ENCODE peak calls at places on chromosomes 11 and 22, in four cellular contexts. L is HFF-Myc, G is NCI-H187, Y is right lobe of liver. X is an unnamed sample.

GRCh38 chr11:11514246-11514645 is 107.6 kb downstream of the GALNT18 start:
- DNase-seq in L (no peak), G (no peak), Y (no peak), X (no peak)

GRCh38 chr22:22693531-22693884 is 49.1 kb downstream of the GGTLC2 start:
- DNase-seq in L (no peak), G (no peak), Y (no peak), X (no peak)

GRCh38 chr11:69391192-69392103 is 90.0 kb upstream of the LINC01488 start:
- DNase-seq in L (no peak), G (no peak), Y (no peak), X (no peak)

GRCh38 chr22:19527861-19528417 is 3.7 kb upstream of the CLDN5 start:
- DNase-seq in L (no peak), G (no peak), Y (no peak), X (peak)

GRCh38 chr22:19174106-19175025 is 4.2 kb downstream of the SLC25A1 start:
- DNase-seq in L (peak), G (no peak), Y (peak), X (peak)

GRCh38 chr11:14275081-14275480 is 83.9 kb downstream of the RRAS2 start:
- DNase-seq in L (no peak), G (no peak), Y (no peak), X (no peak)

GRCh38 chr11:33997473-33998347 is 53.8 kb upstream of the CAPRIN1 start:
- DNase-seq in L (no peak), G (no peak), Y (no peak), X (no peak)

GRCh38 chr22:33166206-33166605 is 108.0 kb upstream of the SYN3 start:
- DNase-seq in L (no peak), G (no peak), Y (no peak), X (no peak)

GRCh38 chr11:111612211-111612610 is 10.0 kb downstream of the SIK2 start:
- DNase-seq in L (no peak), G (no peak), Y (no peak), X (no peak)

GRCh38 chr11:1126935-1127663 is 30.7 kb upstream of the MUC5AC start:
- DNase-seq in L (no peak), G (no peak), Y (no peak), X (no peak)

GRCh38 chr11:68216171-68216938 is 3.3 kb upstream of the KMT5B start:
- DNase-seq in L (no peak), G (no peak), Y (peak), X (no peak)

GRCh38 chr22:25564320-25564978 is at the start of gene GRK3:
- DNase-seq in L (peak), G (no peak), Y (peak), X (no peak)

GRCh38 chr11:70225629-70226582 is 22.8 kb downstream of the FADD start:
- DNase-seq in L (no peak), G (no peak), Y (no peak), X (no peak)